ENCODE peak calls at places on chromosome 11, in seven cellular contexts. Y, S, Z, J, U, G and D are unnamed samples.
A peak's percentile ranks its signal among the peaks of the same experiment; 100 is the strongest.

GRCh38 chr11:120977470-120977869 is 46.4 kb upstream of the TBCEL start:
- DNase-seq in U (no peak), G (no peak), J (no peak), S (no peak), Y (no peak), Z (no peak), D (no peak)

GRCh38 chr11:63251312-63251711 is 7.9 kb upstream of the SLC22A25 start:
- DNase-seq in G (no peak), Y (no peak), S (no peak), J (no peak), U (no peak), Z (no peak), D (no peak)

GRCh38 chr11:1303973-1304372 is 5.5 kb downstream of the TOLLIP start:
- DNase-seq in J (no peak), U (no peak), Y (peak; percentile 57), Z (no peak), S (no peak), G (no peak), D (no peak)

GRCh38 chr11:619625-620050 is 3.9 kb upstream of the IRF7 start:
- DNase-seq in J (no peak), G (no peak), Y (no peak), Z (no peak), S (no peak), U (no peak), D (no peak)

GRCh38 chr11:36110698-36111410 is 167.0 kb downstream of the LDLRAD3 start:
- DNase-seq in G (no peak), Y (no peak), S (no peak), J (no peak), Z (no peak), U (no peak), D (no peak)

GRCh38 chr11:76161261-76161961 is 44.9 kb downstream of the WNT11 start:
- DNase-seq in Y (no peak), Z (no peak), S (no peak), U (no peak), J (no peak), G (no peak), D (no peak)

GRCh38 chr11:102914238-102915043 is 39.7 kb upstream of the MMP12 start:
- DNase-seq in S (peak; percentile 13), Y (peak; percentile 20), J (peak; percentile 27), Z (no peak), U (peak; percentile 34), G (peak; percentile 18), D (peak; percentile 15)

GRCh38 chr11:1528710-1529109 is 42.1 kb upstream of the MOB2 start:
- DNase-seq in U (no peak), S (no peak), J (no peak), G (no peak), Z (no peak), Y (no peak), D (no peak)

GRCh38 chr11:2314525-2315394 is 12.9 kb downstream of the TSPAN32 start:
- DNase-seq in J (no peak), Z (no peak), Y (peak; percentile 85), G (no peak), S (no peak), U (no peak), D (no peak)

GRCh38 chr11:115129771-115130306 is 374.4 kb downstream of the CADM1 start:
- DNase-seq in Z (no peak), G (no peak), U (no peak), S (no peak), J (no peak), Y (no peak), D (no peak)

GRCh38 chr11:122085712-122086111 is 30.3 kb downstream of the BLID start:
- DNase-seq in G (no peak), U (no peak), S (no peak), Z (no peak), Y (no peak), J (no peak), D (no peak)

GRCh38 chr11:105706025-105706530 is 96.2 kb downstream of the GRIA4 start:
- DNase-seq in U (no peak), G (no peak), Y (no peak), Z (no peak), S (no peak), J (no peak), D (no peak)

GRCh38 chr11:74154621-74155281 is 16.1 kb downstream of the C2CD3 start:
- DNase-seq in Z (no peak), G (no peak), S (no peak), J (no peak), Y (peak; percentile 46), U (no peak), D (no peak)

GRCh38 chr11:424232-424631 is 9.4 kb upstream of the SIGIRR start:
- DNase-seq in J (no peak), U (no peak), S (no peak), Y (no peak), Z (no peak), G (no peak), D (no peak)

GRCh38 chr11:126341760-126342161 is 13.7 kb upstream of the ST3GAL4 start:
- DNase-seq in U (no peak), Z (no peak), G (no peak), Y (no peak), J (no peak), S (no peak), D (no peak)

GRCh38 chr11:93536346-93536871 is 6.8 kb downstream of the SMCO4 start:
- DNase-seq in U (no peak), Z (no peak), J (no peak), G (no peak), Y (no peak), S (no peak), D (no peak)

GRCh38 chr11:995058-995751 is 41.3 kb downstream of the MUC6 start:
- DNase-seq in Y (no peak), Z (peak; percentile 55), U (no peak), S (peak; percentile 63), J (no peak), G (peak; percentile 31), D (no peak)

GRCh38 chr11:60924110-60924905 is at the start of gene TMEM132A:
- DNase-seq in U (peak; percentile 85), Z (peak; percentile 71), J (peak; percentile 82), Y (peak; percentile 78), S (peak; percentile 79), G (peak; percentile 93), D (no peak)

GRCh38 chr11:75301602-75302345 is 49.7 kb downstream of the ARRB1 start:
- DNase-seq in Y (no peak), J (no peak), S (no peak), Z (no peak), G (no peak), U (no peak), D (no peak)

GRCh38 chr11:118088531-118088930 is 1.8 kb upstream of the SMIM35 start:
- DNase-seq in Z (no peak), U (no peak), G (no peak), S (no peak), Y (peak; percentile 73), J (peak; percentile 37), D (no peak)

GRCh38 chr11:103317118-103317517 is 207.9 kb downstream of the DYNC2H1 start:
- DNase-seq in J (no peak), S (no peak), Y (peak; percentile 33), U (no peak), G (no peak), Z (no peak), D (no peak)

GRCh38 chr11:69240332-69241074 is 53.5 kb upstream of the MYEOV start:
- DNase-seq in Z (no peak), G (no peak), J (peak; percentile 23), U (no peak), S (no peak), Y (peak; percentile 22), D (peak; percentile 25)

GRCh38 chr11:69241844-69242582 is 51.9 kb upstream of the MYEOV start:
- DNase-seq in Y (no peak), S (no peak), J (no peak), Z (no peak), G (no peak), U (no peak), D (peak; percentile 14)

GRCh38 chr11:69239320-69240040 is 54.5 kb upstream of the MYEOV start:
- DNase-seq in Z (no peak), S (no peak), Y (no peak), G (no peak), U (no peak), J (no peak), D (no peak)

GRCh38 chr11:69242583-69242940 is 51.4 kb upstream of the MYEOV start:
- DNase-seq in G (no peak), Z (no peak), J (no peak), U (no peak), Y (no peak), S (no peak), D (no peak)

DNA sequence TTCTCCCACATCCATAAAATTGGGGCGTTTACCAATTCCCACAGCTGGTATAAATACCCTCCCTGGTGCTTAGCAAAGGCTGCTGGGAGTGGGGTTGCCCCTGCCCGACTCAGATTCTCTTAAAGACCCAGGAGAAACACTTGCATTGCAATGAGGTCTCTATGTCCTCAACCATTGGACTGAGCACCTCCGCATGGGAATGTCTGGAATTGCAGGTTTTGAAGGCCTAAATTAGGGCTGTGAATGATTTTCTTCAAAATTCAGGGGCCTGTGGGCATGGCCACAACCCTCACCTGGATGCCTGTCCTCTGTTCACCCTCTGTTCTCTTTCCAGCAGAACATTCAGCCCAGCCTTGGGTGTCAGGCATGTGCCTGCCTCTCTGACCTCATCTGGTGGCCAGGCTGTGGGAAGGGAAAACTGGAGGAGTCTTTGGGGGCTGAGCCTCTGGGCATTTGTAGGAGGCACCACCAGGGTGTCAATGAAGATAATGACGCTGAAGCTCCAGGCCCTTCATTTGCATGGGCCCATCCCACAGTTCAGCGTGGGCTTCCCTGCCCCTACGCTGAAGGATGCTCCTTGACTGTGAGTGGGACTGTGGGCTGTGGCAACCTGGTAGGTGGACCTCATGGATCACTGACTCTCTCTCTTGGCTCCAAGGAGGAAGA is 52.7 kb upstream of the MYEOV start:
- DNase-seq in G (no peak), Y (no peak), Z (no peak), S (no peak), J (no peak), U (no peak), D (no peak)
- TF ChIP-seq CTCF in G (no peak), Y (no peak), Z (no peak), S (no peak), J (no peak), U (no peak), D (no peak)

DNA sequence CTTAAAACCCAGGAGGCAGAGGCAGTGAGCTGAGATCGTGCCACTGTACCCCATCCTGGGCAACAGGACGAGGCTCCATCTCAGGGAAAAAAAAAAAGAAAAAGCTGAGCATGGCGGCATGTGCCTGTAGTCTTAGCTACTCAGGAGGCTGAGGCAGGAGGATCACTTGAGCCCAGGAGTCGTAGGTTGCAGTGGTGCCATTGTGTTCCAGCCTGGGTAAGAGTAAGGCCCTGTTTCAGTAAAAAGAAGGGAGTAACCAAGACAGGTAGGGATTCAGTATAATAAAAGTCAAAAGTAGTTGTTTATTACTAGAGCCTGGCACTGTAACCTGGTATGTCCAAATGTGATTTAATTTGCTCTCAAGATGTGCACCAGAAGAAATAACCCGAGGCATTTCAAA is 8.1 kb upstream of the RAB30 start:
- DNase-seq in U (no peak), S (no peak), G (no peak), J (no peak), Z (no peak), Y (no peak), D (no peak)
- TF ChIP-seq CTCF in U (no peak), S (no peak), G (no peak), J (no peak), Z (no peak), Y (no peak), D (no peak)

GRCh38 chr11:68213555-68214172 is 568 bp upstream of the KMT5B start:
- DNase-seq in U (peak; percentile 78), Z (peak; percentile 87), S (peak; percentile 89), Y (peak; percentile 86), J (peak; percentile 89), G (peak; percentile 66), D (peak; percentile 78)
- TF ChIP-seq CTCF in U (no peak), Z (no peak), S (no peak), Y (no peak), J (no peak), G (no peak), D (no peak)

GRCh38 chr11:6894097-6894496 is 1.8 kb upstream of the OR2D2 start:
- DNase-seq in G (no peak), Y (no peak), Z (no peak), U (no peak), J (no peak), S (no peak), D (no peak)
- TF ChIP-seq CTCF in G (no peak), Y (no peak), Z (no peak), U (no peak), J (no peak), S (no peak), D (no peak)